ENCODE peak calls at places on chromosomes 11 and 22, in six cellular contexts. Q is heart right ventricle, O is iPS DF 6.9, J is dorsolateral prefrontal cortex, P is SJSA1, H is tibial nerve. M is an unnamed sample.

GRCh38 chr11:2915473-2915872 is 13.7 kb downstream of the PHLDA2 start:
- DNase-seq in Q (no peak), O (no peak), J (no peak), P (no peak), H (no peak), M (no peak)

GRCh38 chr11:38330578-38330977 is 1732.5 kb upstream of the RAG2 start:
- DNase-seq in Q (no peak), O (no peak), J (no peak), P (no peak), H (no peak), M (no peak)

GRCh38 chr22:19215360-19215759 is 36.8 kb upstream of the SLC25A1 start:
- DNase-seq in Q (no peak), O (no peak), J (no peak), P (no peak), H (no peak), M (no peak)

GRCh38 chr11:87878373-87878779 is 296.9 kb downstream of the RAB38 start:
- DNase-seq in Q (no peak), O (no peak), J (no peak), P (peak; percentile 1), H (peak; percentile 11), M (peak; percentile 16)

GRCh38 chr11:15186146-15186545 is 71.4 kb downstream of the INSC start:
- DNase-seq in Q (no peak), O (no peak), J (no peak), P (no peak), H (no peak), M (no peak)

GRCh38 chr11:103648670-103649400 is 387.6 kb upstream of the DDI1 start:
- DNase-seq in Q (no peak), O (no peak), J (no peak), P (no peak), H (no peak), M (no peak)

GRCh38 chr11:103729653-103730052 is 306.8 kb upstream of the DDI1 start:
- DNase-seq in Q (no peak), O (no peak), J (no peak), P (no peak), H (no peak), M (no peak)

GRCh38 chr11:8810331-8811301 is 100.4 kb upstream of the AKIP1 start:
- DNase-seq in Q (peak; percentile 81), O (no peak), J (peak; percentile 82), P (peak; percentile 54), H (peak; percentile 57), M (peak; percentile 61)

GRCh38 chr11:62958547-62959071 is 26.2 kb downstream of the SLC22A6 start:
- DNase-seq in Q (peak; percentile 42), O (no peak), J (no peak), P (no peak), H (no peak), M (peak; percentile 4)
- H3K4me3 ChIP-seq in Q (no peak overlapping the region), O (no peak overlapping the region), J (no peak overlapping the region), P (no peak overlapping the region), H (no peak overlapping the region), M (no peak overlapping the region)

GRCh38 chr11:16606784-16607674 is 131.4 kb upstream of the C11orf58 start:
- DNase-seq in Q (peak; percentile 70), O (no peak), J (no peak), P (peak; percentile 85), H (no peak), M (no peak)
- H3K27ac ChIP-seq in Q (peak overlapping the region; percentile 99), O (no peak overlapping the region), J (peak overlapping the region; percentile 84), P (peak overlapping the region; percentile 72), H (peak overlapping the region; percentile 95), M (peak overlapping the region; percentile 89)

DNA sequence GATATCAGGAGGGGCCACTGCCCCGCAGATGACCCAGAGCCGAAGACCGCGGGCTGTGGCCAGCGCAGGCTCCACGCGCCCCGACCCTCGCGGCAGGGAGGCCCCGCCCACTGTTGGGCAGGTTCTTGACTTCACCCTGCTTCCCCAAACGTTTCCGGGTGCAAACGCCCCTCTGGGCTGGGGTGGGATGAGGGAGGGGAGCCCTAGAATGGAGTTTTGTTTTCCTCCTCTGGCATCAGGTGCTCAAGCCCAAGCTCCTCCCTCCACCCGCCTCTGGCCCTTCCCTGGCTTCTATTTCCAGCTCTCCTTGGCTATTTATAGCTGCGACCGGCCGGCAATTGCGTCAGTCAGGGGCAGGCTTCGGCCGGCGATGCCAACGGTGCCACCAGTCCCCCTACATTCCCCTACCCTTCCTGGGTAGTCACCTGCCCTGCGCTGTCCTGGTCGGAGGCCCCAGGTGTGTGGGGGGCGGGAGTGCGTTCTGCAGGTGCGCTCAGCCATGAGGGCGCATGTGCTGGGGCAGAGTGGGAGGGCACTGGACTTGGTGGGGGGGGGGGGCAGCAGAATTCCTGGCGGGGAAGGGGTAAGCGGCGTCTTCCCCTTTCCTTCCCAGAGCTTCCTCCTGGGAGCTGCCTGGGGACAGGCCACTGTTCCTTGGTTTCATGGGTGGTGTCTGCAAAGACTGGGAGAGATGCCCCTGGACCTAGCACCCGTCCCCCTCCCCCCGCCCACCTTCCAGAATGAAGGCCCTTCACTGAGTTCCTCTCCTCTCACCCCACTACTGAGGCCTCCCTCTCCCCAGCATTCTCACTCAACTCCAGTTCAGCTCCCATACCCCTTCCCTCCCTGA is 23.6 kb downstream of the DUSP8 start:
- DNase-seq in Q (peak; percentile 87), O (no peak), J (peak; percentile 67), P (no peak), H (no peak), M (no peak)
- H3K27me3 ChIP-seq in Q (peaks cover 29% of the 10 kb centered on the region), O (peaks cover 6% of the 10 kb centered on the region), J (no peaks in the 10 kb centered on the region), P (peaks cover 18% of the 10 kb centered on the region), H (peaks cover 44% of the 10 kb centered on the region), M (peaks cover 48% of the 10 kb centered on the region)

GRCh38 chr11:44960200-44960845 is 9.6 kb upstream of the TP53I11 start:
- DNase-seq in Q (no peak), O (no peak), J (no peak), P (no peak), H (no peak), M (no peak)
- H3K4me3 ChIP-seq in Q (no peak overlapping the region), O (no peak overlapping the region), J (no peak overlapping the region), P (no peak overlapping the region), H (no peak overlapping the region), M (no peak overlapping the region)

DNA sequence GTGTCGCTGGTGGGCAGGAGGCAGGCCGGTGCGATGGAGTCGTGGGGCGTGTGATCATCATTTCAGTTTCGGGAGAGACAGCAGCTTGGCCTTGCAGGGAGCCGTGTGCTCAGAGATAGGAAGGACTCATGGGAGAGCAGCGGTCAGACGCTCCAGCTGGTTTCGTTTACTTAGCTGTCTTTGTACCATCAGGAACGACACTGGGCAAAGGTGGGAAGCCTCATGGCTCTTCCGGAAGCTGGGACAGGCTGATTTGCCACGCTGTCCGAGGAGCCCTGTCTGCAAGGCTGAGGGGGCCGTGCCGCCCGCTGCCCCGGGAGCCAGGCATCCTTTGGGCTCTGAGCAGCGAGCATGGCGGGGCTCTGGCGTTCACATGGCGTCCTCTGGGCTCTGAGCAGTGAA is 32.7 kb downstream of the GRAMD4 start:
- DNase-seq in Q (peak; percentile 43), O (no peak), J (no peak), P (no peak), H (no peak), M (no peak)
- H3K27ac ChIP-seq in Q (peak overlapping the region; percentile 92), O (no peak overlapping the region), J (peak overlapping the region; percentile 82), P (no peak overlapping the region), H (no peak overlapping the region), M (peak overlapping the region; percentile 31)

GRCh38 chr11:118264568-118265470 is 722 bp upstream of the MPZL2 start:
- DNase-seq in Q (no peak), O (no peak), J (no peak), P (no peak), H (no peak), M (no peak)
- H3K27me3 ChIP-seq in Q (peaks cover 8% of the 10 kb centered on the region), O (peaks cover 4% of the 10 kb centered on the region), J (peaks cover 48% of the 10 kb centered on the region), P (peaks cover 6% of the 10 kb centered on the region), H (peaks cover 46% of the 10 kb centered on the region), M (peaks cover 36% of the 10 kb centered on the region)

GRCh38 chr11:105611414-105611813 is 1.5 kb downstream of the GRIA4 start:
- DNase-seq in Q (no peak), O (no peak), J (no peak), P (no peak), H (no peak), M (no peak)

GRCh38 chr11:105610796-105611361 is 1.0 kb downstream of the GRIA4 start:
- DNase-seq in Q (no peak), O (no peak), J (no peak), P (no peak), H (no peak), M (no peak)

GRCh38 chr11:105609341-105609781 is 512 bp upstream of the GRIA4 start:
- DNase-seq in Q (no peak), O (no peak), J (peak; percentile 53), P (no peak), H (no peak), M (no peak)

GRCh38 chr11:105611837-105612480 is 2.1 kb downstream of the GRIA4 start:
- DNase-seq in Q (no peak), O (no peak), J (no peak), P (no peak), H (no peak), M (no peak)

GRCh38 chr11:105609832-105610781 is at the start of gene GRIA4:
- DNase-seq in Q (no peak), O (no peak), J (peak; percentile 83), P (no peak), H (no peak), M (peak; percentile 16)
- H3K4me3 ChIP-seq in Q (peak within 1 kb of the TSS; percentile 53), O (peak within 1 kb of the TSS; percentile 63), J (peak within 1 kb of the TSS; percentile 76), P (no peak within 1 kb of the TSS), H (peak within 1 kb of the TSS; percentile 56), M (peak within 1 kb of the TSS; percentile 69)

DNA sequence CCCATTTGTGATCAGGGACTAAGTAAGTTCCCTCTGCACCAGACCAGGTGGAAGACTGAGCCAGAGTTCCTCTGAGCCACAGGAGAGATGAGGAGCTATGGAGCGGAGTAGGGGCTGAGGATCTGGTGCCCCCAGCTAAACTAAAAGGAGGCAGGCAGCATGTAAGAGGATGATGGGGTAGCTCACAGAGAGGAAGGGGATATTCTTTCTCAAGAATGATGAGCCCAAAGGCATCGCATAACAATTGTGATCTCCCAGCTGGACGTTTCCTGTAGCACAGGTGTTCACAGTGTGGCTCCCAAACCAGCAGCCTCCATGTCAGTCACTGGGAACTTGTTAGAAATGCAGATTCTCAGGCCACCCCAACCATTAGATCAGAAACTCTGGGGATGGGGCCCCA is 24.4 kb downstream of the ADAMTS8 start:
- DNase-seq in Q (no peak), O (peak; percentile 94), J (no peak), P (no peak), H (no peak), M (no peak)
- H3K27ac ChIP-seq in Q (peak overlapping the region; percentile 69), O (peak overlapping the region; percentile 17), J (peak overlapping the region; percentile 86), P (no peak overlapping the region), H (peak overlapping the region; percentile 55), M (peak overlapping the region; percentile 97)

DNA sequence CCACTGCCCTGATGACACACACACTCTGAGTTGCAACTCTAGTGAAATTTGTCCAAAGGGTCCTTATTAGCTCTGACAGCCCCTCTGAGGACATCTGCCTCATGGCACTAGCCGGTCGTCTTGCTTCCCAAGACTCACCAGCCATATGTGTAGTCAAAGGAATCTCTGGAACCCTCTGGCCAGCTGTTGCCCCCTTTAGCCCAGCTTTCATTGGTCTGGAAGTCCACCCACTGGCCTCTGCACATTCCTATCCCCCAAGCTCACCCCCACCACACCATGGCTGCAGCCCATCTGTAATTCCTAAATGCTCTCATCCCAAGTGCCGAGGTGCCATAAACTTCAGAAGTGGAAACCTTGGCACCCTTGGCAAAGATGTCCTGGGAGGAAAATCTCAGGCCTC is 24.3 kb downstream of the SYT7 start:
- DNase-seq in Q (no peak), O (no peak), J (no peak), P (no peak), H (no peak), M (no peak)
- H3K27me3 ChIP-seq in Q (peaks cover 11% of the 10 kb centered on the region), O (no peaks in the 10 kb centered on the region), J (no peaks in the 10 kb centered on the region), P (peaks cover 93% of the 10 kb centered on the region), H (peaks cover 73% of the 10 kb centered on the region), M (peaks cover 83% of the 10 kb centered on the region)